ENCODE peak calls at places on chromosomes 16 and 17, in eight cellular contexts. One of them, this sample, is unnamed.

GRCh38 chr16:30096862-30097563 is 1.0 kb upstream of the YPEL3 start:
- DNase-seq in heart left ventricle: no peak
- DNase-seq in mammary epithelial cell: peak; percentile 15
- DNase-seq in brain microvascular endothelial cell: no peak
- DNase-seq in DND-41: peak; percentile 37
- DNase-seq in mucosa of descending colon: no peak
- DNase-seq in HCT116: no peak
- DNase-seq in GM12865: peak; percentile 44
- DNase-seq in this sample: no peak

GRCh38 chr16:6279261-6279660 is 1053.4 kb upstream of the RBFOX1 start:
- DNase-seq in heart left ventricle: no peak
- DNase-seq in mammary epithelial cell: no peak
- DNase-seq in brain microvascular endothelial cell: peak; percentile 56
- DNase-seq in DND-41: no peak
- DNase-seq in mucosa of descending colon: no peak
- DNase-seq in HCT116: no peak
- DNase-seq in GM12865: no peak
- DNase-seq in this sample: no peak

GRCh38 chr17:78495634-78496033 is 81.6 kb downstream of the DNAH17 start:
- DNase-seq in heart left ventricle: no peak
- DNase-seq in mammary epithelial cell: no peak
- DNase-seq in brain microvascular endothelial cell: no peak
- DNase-seq in DND-41: no peak
- DNase-seq in mucosa of descending colon: no peak
- DNase-seq in HCT116: no peak
- DNase-seq in GM12865: no peak
- DNase-seq in this sample: no peak

GRCh38 chr16:84593825-84594724 is 23.8 kb downstream of the COTL1 start:
- DNase-seq in heart left ventricle: no peak
- DNase-seq in mammary epithelial cell: no peak
- DNase-seq in brain microvascular endothelial cell: no peak
- DNase-seq in DND-41: no peak
- DNase-seq in mucosa of descending colon: peak; percentile 83
- DNase-seq in HCT116: no peak
- DNase-seq in GM12865: peak; percentile 98
- DNase-seq in this sample: no peak

GRCh38 chr17:1714488-1714979 is 4.4 kb upstream of the TLCD2 start:
- DNase-seq in heart left ventricle: peak; percentile 99
- DNase-seq in mammary epithelial cell: peak; percentile 92
- DNase-seq in brain microvascular endothelial cell: peak; percentile 97
- DNase-seq in DND-41: peak; percentile 31
- DNase-seq in mucosa of descending colon: peak; percentile 100
- DNase-seq in HCT116: peak; percentile 74
- DNase-seq in GM12865: no peak
- DNase-seq in this sample: peak; percentile 97

GRCh38 chr17:75240394-75241142 is 20.8 kb downstream of the GGA3 start:
- DNase-seq in heart left ventricle: no peak
- DNase-seq in mammary epithelial cell: no peak
- DNase-seq in brain microvascular endothelial cell: peak; percentile 26
- DNase-seq in DND-41: peak; percentile 49
- DNase-seq in mucosa of descending colon: no peak
- DNase-seq in HCT116: peak; percentile 35
- DNase-seq in GM12865: no peak
- DNase-seq in this sample: no peak

GRCh38 chr17:57534863-57535651 is 210.0 kb downstream of the CCDC182 start:
- DNase-seq in heart left ventricle: peak; percentile 51
- DNase-seq in mammary epithelial cell: no peak
- DNase-seq in brain microvascular endothelial cell: no peak
- DNase-seq in DND-41: no peak
- DNase-seq in mucosa of descending colon: no peak
- DNase-seq in HCT116: no peak
- DNase-seq in GM12865: no peak
- DNase-seq in this sample: no peak

GRCh38 chr17:36463916-36464764 is 22.3 kb upstream of the ZNHIT3 start:
- DNase-seq in heart left ventricle: peak; percentile 56
- DNase-seq in mammary epithelial cell: peak; percentile 89
- DNase-seq in brain microvascular endothelial cell: peak; percentile 79
- DNase-seq in DND-41: no peak
- DNase-seq in mucosa of descending colon: peak; percentile 76
- DNase-seq in HCT116: peak; percentile 47
- DNase-seq in GM12865: peak; percentile 21
- DNase-seq in this sample: peak; percentile 86

GRCh38 chr17:77867308-77867781 is 91.2 kb upstream of the TNRC6C start:
- DNase-seq in heart left ventricle: peak; percentile 13
- DNase-seq in mammary epithelial cell: no peak
- DNase-seq in brain microvascular endothelial cell: no peak
- DNase-seq in DND-41: no peak
- DNase-seq in mucosa of descending colon: no peak
- DNase-seq in HCT116: no peak
- DNase-seq in GM12865: peak; percentile 41
- DNase-seq in this sample: no peak

GRCh38 chr16:66914541-66914940 is 4.1 kb downstream of the CDH16 start:
- DNase-seq in heart left ventricle: no peak
- DNase-seq in mammary epithelial cell: no peak
- DNase-seq in brain microvascular endothelial cell: no peak
- DNase-seq in DND-41: no peak
- DNase-seq in mucosa of descending colon: no peak
- DNase-seq in HCT116: no peak
- DNase-seq in GM12865: no peak
- DNase-seq in this sample: no peak

GRCh38 chr17:82592751-82593589 is 55.3 kb downstream of the WDR45B start:
- DNase-seq in heart left ventricle: peak; percentile 79
- DNase-seq in mammary epithelial cell: peak; percentile 68
- DNase-seq in brain microvascular endothelial cell: peak; percentile 68
- DNase-seq in DND-41: peak; percentile 88
- DNase-seq in mucosa of descending colon: peak; percentile 82
- DNase-seq in HCT116: peak; percentile 70
- DNase-seq in GM12865: peak; percentile 62
- DNase-seq in this sample: no peak

GRCh38 chr17:7836596-7837374 is 2.8 kb downstream of the KDM6B start:
- DNase-seq in heart left ventricle: peak; percentile 92
- DNase-seq in mammary epithelial cell: peak; percentile 85
- DNase-seq in brain microvascular endothelial cell: peak; percentile 76
- DNase-seq in DND-41: peak; percentile 84
- DNase-seq in mucosa of descending colon: peak; percentile 99
- DNase-seq in HCT116: peak; percentile 96
- DNase-seq in GM12865: peak; percentile 93
- DNase-seq in this sample: peak; percentile 92

GRCh38 chr17:74697477-74697876 is 15.2 kb downstream of the CD300LF start:
- DNase-seq in heart left ventricle: no peak
- DNase-seq in mammary epithelial cell: no peak
- DNase-seq in brain microvascular endothelial cell: no peak
- DNase-seq in DND-41: no peak
- DNase-seq in mucosa of descending colon: no peak
- DNase-seq in HCT116: no peak
- DNase-seq in GM12865: peak; percentile 51
- DNase-seq in this sample: no peak

GRCh38 chr16:69083306-69083941 is 22.0 kb upstream of the HAS3 start:
- DNase-seq in heart left ventricle: no peak
- DNase-seq in mammary epithelial cell: no peak
- DNase-seq in brain microvascular endothelial cell: no peak
- DNase-seq in DND-41: no peak
- DNase-seq in mucosa of descending colon: no peak
- DNase-seq in HCT116: no peak
- DNase-seq in GM12865: no peak
- DNase-seq in this sample: no peak

GRCh38 chr17:33469911-33470310 is 176.8 kb upstream of the ASIC2 start:
- DNase-seq in heart left ventricle: no peak
- DNase-seq in mammary epithelial cell: peak; percentile 57
- DNase-seq in brain microvascular endothelial cell: peak; percentile 71
- DNase-seq in DND-41: no peak
- DNase-seq in mucosa of descending colon: peak; percentile 60
- DNase-seq in HCT116: no peak
- DNase-seq in GM12865: no peak
- DNase-seq in this sample: no peak

GRCh38 chr17:1402268-1402598 is 2.2 kb upstream of the YWHAE start:
- DNase-seq in heart left ventricle: no peak
- DNase-seq in mammary epithelial cell: no peak
- DNase-seq in brain microvascular endothelial cell: no peak
- DNase-seq in DND-41: no peak
- DNase-seq in mucosa of descending colon: no peak
- DNase-seq in HCT116: no peak
- DNase-seq in GM12865: no peak
- DNase-seq in this sample: no peak

GRCh38 chr16:27325736-27326135 is 12.0 kb downstream of the IL4R start:
- DNase-seq in heart left ventricle: no peak
- DNase-seq in mammary epithelial cell: no peak
- DNase-seq in brain microvascular endothelial cell: no peak
- DNase-seq in DND-41: no peak
- DNase-seq in mucosa of descending colon: no peak
- DNase-seq in HCT116: no peak
- DNase-seq in GM12865: no peak
- DNase-seq in this sample: no peak

GRCh38 chr16:65965632-65966031 is 400.9 kb upstream of the CDH5 start:
- DNase-seq in heart left ventricle: no peak
- DNase-seq in mammary epithelial cell: no peak
- DNase-seq in brain microvascular endothelial cell: no peak
- DNase-seq in DND-41: no peak
- DNase-seq in mucosa of descending colon: no peak
- DNase-seq in HCT116: no peak
- DNase-seq in GM12865: no peak
- DNase-seq in this sample: no peak

GRCh38 chr16:7355758-7356157 is 23.1 kb downstream of the RBFOX1 start:
- DNase-seq in heart left ventricle: no peak
- DNase-seq in mammary epithelial cell: no peak
- DNase-seq in brain microvascular endothelial cell: no peak
- DNase-seq in DND-41: no peak
- DNase-seq in mucosa of descending colon: no peak
- DNase-seq in HCT116: no peak
- DNase-seq in GM12865: no peak
- DNase-seq in this sample: no peak

GRCh38 chr16:13332713-13333255 is 431.4 kb downstream of the SHISA9 start:
- DNase-seq in heart left ventricle: no peak
- DNase-seq in mammary epithelial cell: no peak
- DNase-seq in brain microvascular endothelial cell: no peak
- DNase-seq in DND-41: no peak
- DNase-seq in mucosa of descending colon: no peak
- DNase-seq in HCT116: no peak
- DNase-seq in GM12865: no peak
- DNase-seq in this sample: no peak

GRCh38 chr16:871562-872330 is 71.2 kb upstream of the GNG13 start:
- DNase-seq in heart left ventricle: no peak
- DNase-seq in mammary epithelial cell: no peak
- DNase-seq in brain microvascular endothelial cell: no peak
- DNase-seq in DND-41: no peak
- DNase-seq in mucosa of descending colon: no peak
- DNase-seq in HCT116: no peak
- DNase-seq in GM12865: no peak
- DNase-seq in this sample: no peak

GRCh38 chr17:79836952-79837887 is 2.0 kb downstream of the CBX4 start:
- DNase-seq in heart left ventricle: peak; percentile 90
- DNase-seq in mammary epithelial cell: peak; percentile 88
- DNase-seq in brain microvascular endothelial cell: peak; percentile 41
- DNase-seq in DND-41: peak; percentile 96
- DNase-seq in mucosa of descending colon: peak; percentile 90
- DNase-seq in HCT116: peak; percentile 62
- DNase-seq in GM12865: peak; percentile 90
- DNase-seq in this sample: no peak
- TF ChIP-seq CTCF in heart left ventricle: peak; percentile 21
- TF ChIP-seq CTCF in mammary epithelial cell: peak; percentile 18
- TF ChIP-seq CTCF in brain microvascular endothelial cell: peak; percentile 35
- TF ChIP-seq CTCF in DND-41: no peak
- TF ChIP-seq CTCF in mucosa of descending colon: no peak
- TF ChIP-seq CTCF in HCT116: no peak
- TF ChIP-seq CTCF in GM12865: no peak
- TF ChIP-seq CTCF in this sample: no peak

GRCh38 chr16:23148513-23149266 is 562 bp downstream of the USP31 start:
- DNase-seq in heart left ventricle: peak; percentile 83
- DNase-seq in mammary epithelial cell: peak; percentile 68
- DNase-seq in brain microvascular endothelial cell: no peak
- DNase-seq in DND-41: peak; percentile 40
- DNase-seq in mucosa of descending colon: peak; percentile 80
- DNase-seq in HCT116: no peak
- DNase-seq in GM12865: peak; percentile 70
- DNase-seq in this sample: peak; percentile 72

GRCh38 chr16:23148166-23148512 is 1.1 kb downstream of the USP31 start:
- DNase-seq in heart left ventricle: no peak
- DNase-seq in mammary epithelial cell: no peak
- DNase-seq in brain microvascular endothelial cell: no peak
- DNase-seq in DND-41: no peak
- DNase-seq in mucosa of descending colon: no peak
- DNase-seq in HCT116: no peak
- DNase-seq in GM12865: no peak
- DNase-seq in this sample: no peak

GRCh38 chr16:23149993-23150364 is 727 bp upstream of the USP31 start:
- DNase-seq in heart left ventricle: no peak
- DNase-seq in mammary epithelial cell: no peak
- DNase-seq in brain microvascular endothelial cell: no peak
- DNase-seq in DND-41: no peak
- DNase-seq in mucosa of descending colon: no peak
- DNase-seq in HCT116: no peak
- DNase-seq in GM12865: no peak
- DNase-seq in this sample: no peak

GRCh38 chr16:23147666-23148065 is 1.6 kb downstream of the USP31 start:
- DNase-seq in heart left ventricle: no peak
- DNase-seq in mammary epithelial cell: no peak
- DNase-seq in brain microvascular endothelial cell: no peak
- DNase-seq in DND-41: no peak
- DNase-seq in mucosa of descending colon: no peak
- DNase-seq in HCT116: no peak
- DNase-seq in GM12865: no peak
- DNase-seq in this sample: no peak

GRCh38 chr16:23149267-23149992 is at the start of gene USP31:
- DNase-seq in heart left ventricle: peak; percentile 98
- DNase-seq in mammary epithelial cell: peak; percentile 98
- DNase-seq in brain microvascular endothelial cell: peak; percentile 95
- DNase-seq in DND-41: peak; percentile 94
- DNase-seq in mucosa of descending colon: peak; percentile 95
- DNase-seq in HCT116: peak; percentile 86
- DNase-seq in GM12865: peak; percentile 96
- DNase-seq in this sample: peak; percentile 95
- TF ChIP-seq CTCF in heart left ventricle: no peak
- TF ChIP-seq CTCF in mammary epithelial cell: no peak
- TF ChIP-seq CTCF in brain microvascular endothelial cell: no peak
- TF ChIP-seq CTCF in DND-41: no peak
- TF ChIP-seq CTCF in mucosa of descending colon: no peak
- TF ChIP-seq CTCF in HCT116: no peak
- TF ChIP-seq CTCF in GM12865: no peak
- TF ChIP-seq CTCF in this sample: no peak

GRCh38 chr16:57609541-57610401 is 18.7 kb upstream of the ADGRG1 start:
- DNase-seq in heart left ventricle: peak; percentile 61
- DNase-seq in mammary epithelial cell: no peak
- DNase-seq in brain microvascular endothelial cell: no peak
- DNase-seq in DND-41: peak; percentile 27
- DNase-seq in mucosa of descending colon: peak; percentile 50
- DNase-seq in HCT116: no peak
- DNase-seq in GM12865: peak; percentile 96
- DNase-seq in this sample: no peak
- TF ChIP-seq CTCF in heart left ventricle: peak; percentile 52
- TF ChIP-seq CTCF in mammary epithelial cell: peak; percentile 10
- TF ChIP-seq CTCF in brain microvascular endothelial cell: no peak
- TF ChIP-seq CTCF in DND-41: peak; percentile 31
- TF ChIP-seq CTCF in mucosa of descending colon: no peak
- TF ChIP-seq CTCF in HCT116: no peak
- TF ChIP-seq CTCF in GM12865: peak; percentile 30
- TF ChIP-seq CTCF in this sample: no peak

DNA sequence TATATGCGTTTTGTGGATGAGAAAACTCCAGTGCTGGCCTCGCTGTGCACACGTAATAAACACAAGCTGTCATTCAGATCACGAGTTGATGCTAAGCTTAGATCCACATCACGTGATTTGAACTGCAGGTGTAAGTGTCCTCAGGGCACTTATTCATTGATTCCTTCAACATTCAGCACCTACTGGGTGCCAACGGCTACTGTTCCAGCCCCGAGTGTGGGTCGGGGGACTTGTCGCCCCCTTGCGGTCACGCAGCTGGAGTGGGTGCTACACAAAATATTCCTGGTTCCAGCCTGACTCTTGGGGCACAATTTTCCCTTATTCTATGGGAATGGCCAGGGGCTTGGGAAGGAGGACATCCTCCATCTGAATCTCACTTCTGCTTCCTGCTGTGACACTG is 29.9 kb upstream of the GINS2 start:
- DNase-seq in heart left ventricle: no peak
- DNase-seq in mammary epithelial cell: no peak
- DNase-seq in brain microvascular endothelial cell: no peak
- DNase-seq in DND-41: no peak
- DNase-seq in mucosa of descending colon: peak; percentile 53
- DNase-seq in HCT116: no peak
- DNase-seq in GM12865: peak; percentile 42
- DNase-seq in this sample: no peak
- TF ChIP-seq CTCF in heart left ventricle: peak; percentile 62
- TF ChIP-seq CTCF in mammary epithelial cell: no peak
- TF ChIP-seq CTCF in brain microvascular endothelial cell: peak; percentile 76
- TF ChIP-seq CTCF in DND-41: peak; percentile 2
- TF ChIP-seq CTCF in mucosa of descending colon: peak; percentile 36
- TF ChIP-seq CTCF in HCT116: peak; percentile 73
- TF ChIP-seq CTCF in GM12865: peak; percentile 64
- TF ChIP-seq CTCF in this sample: peak; percentile 71